ENCODE peak calls at places on chromosomes 7 and 10, in ten cellular contexts. O, W, B, P, H, F, J, E, Y and Z are unnamed samples.
A peak's percentile ranks its signal among the peaks of the same experiment; 100 is the strongest.

GRCh38 chr10:34964166-34964800 is 125.9 kb downstream of the CUL2 start:
- DNase-seq in P (no peak), B (no peak), F (peak; percentile 48), O (no peak), E (peak; percentile 60), H (no peak), W (no peak), Y (no peak), J (no peak), Z (no peak)

GRCh38 chr7:152851326-152851725 is 91.8 kb downstream of the ACTR3B start:
- DNase-seq in H (no peak), E (peak; percentile 49), W (no peak), B (no peak), J (no peak), Y (no peak), P (no peak), F (no peak), O (no peak), Z (peak; percentile 72)

GRCh38 chr7:55558962-55559920 is 13.1 kb downstream of the VOPP1 start:
- DNase-seq in P (no peak), B (no peak), J (no peak), E (no peak), F (no peak), W (no peak), O (no peak), H (no peak), Y (no peak), Z (no peak)

GRCh38 chr10:34031410-34031809 is 696.9 kb upstream of the NRP1 start:
- DNase-seq in O (no peak), F (no peak), J (no peak), Y (peak; percentile 12), H (peak; percentile 74), W (no peak), B (no peak), P (no peak), E (no peak), Z (peak; percentile 91)

GRCh38 chr7:50832744-50833143 is 50.0 kb upstream of the GRB10 start:
- DNase-seq in E (no peak), B (no peak), O (peak; percentile 31), F (no peak), H (no peak), W (no peak), P (no peak), J (no peak), Y (no peak), Z (no peak)

GRCh38 chr7:64528770-64529169 is 34.1 kb downstream of the ZNF680 start:
- DNase-seq in B (no peak), F (no peak), E (no peak), J (no peak), O (no peak), W (no peak), H (no peak), P (no peak), Y (no peak), Z (no peak)

GRCh38 chr10:101611506-101611905 is 23.4 kb downstream of the DPCD start:
- DNase-seq in B (no peak), H (no peak), O (no peak), P (no peak), Y (no peak), E (no peak), W (no peak), J (no peak), F (no peak), Z (no peak)

GRCh38 chr7:8189615-8190014 is 72.4 kb downstream of the ICA1 start:
- DNase-seq in Y (no peak), H (no peak), P (no peak), W (no peak), F (no peak), J (no peak), O (no peak), B (no peak), E (peak; percentile 33), Z (no peak)

GRCh38 chr7:6530626-6531491 is 20.4 kb downstream of the GRID2IP start:
- DNase-seq in B (peak; percentile 42), O (no peak), E (peak; percentile 89), W (no peak), F (peak; percentile 87), J (peak; percentile 63), P (no peak), Y (peak; percentile 67), H (no peak), Z (no peak)

GRCh38 chr10:120946497-120946896 is 95.3 kb downstream of the WDR11 start:
- DNase-seq in P (no peak), F (no peak), Y (no peak), J (no peak), B (no peak), E (no peak), H (no peak), W (no peak), O (no peak), Z (peak; percentile 79)

GRCh38 chr7:151796091-151796870 is 80.6 kb downstream of the PRKAG2 start:
- DNase-seq in E (no peak), H (peak; percentile 72), P (no peak), J (no peak), W (no peak), B (peak; percentile 58), F (peak; percentile 65), Y (peak; percentile 30), O (peak; percentile 55), Z (peak; percentile 96)

GRCh38 chr10:17062493-17063487 is 66.8 kb downstream of the CUBN start:
- DNase-seq in H (peak; percentile 31), B (no peak), Y (no peak), F (no peak), P (peak; percentile 92), O (peak; percentile 58), W (peak; percentile 35), E (no peak), J (no peak), Z (peak; percentile 47)

GRCh38 chr7:34175837-34176236 is 270.5 kb downstream of the BMPER start:
- DNase-seq in J (no peak), B (no peak), Y (no peak), H (no peak), W (no peak), P (no peak), O (no peak), E (no peak), F (no peak), Z (no peak)
- H3K4me3 ChIP-seq in J (no peak overlapping the region), B (no peak overlapping the region), Y (no peak overlapping the region), H (no peak overlapping the region), W (no peak overlapping the region), P (no peak overlapping the region), O (peak overlapping the region; percentile 59), E (no peak overlapping the region), F (no peak overlapping the region), Z (no peak overlapping the region)

DNA sequence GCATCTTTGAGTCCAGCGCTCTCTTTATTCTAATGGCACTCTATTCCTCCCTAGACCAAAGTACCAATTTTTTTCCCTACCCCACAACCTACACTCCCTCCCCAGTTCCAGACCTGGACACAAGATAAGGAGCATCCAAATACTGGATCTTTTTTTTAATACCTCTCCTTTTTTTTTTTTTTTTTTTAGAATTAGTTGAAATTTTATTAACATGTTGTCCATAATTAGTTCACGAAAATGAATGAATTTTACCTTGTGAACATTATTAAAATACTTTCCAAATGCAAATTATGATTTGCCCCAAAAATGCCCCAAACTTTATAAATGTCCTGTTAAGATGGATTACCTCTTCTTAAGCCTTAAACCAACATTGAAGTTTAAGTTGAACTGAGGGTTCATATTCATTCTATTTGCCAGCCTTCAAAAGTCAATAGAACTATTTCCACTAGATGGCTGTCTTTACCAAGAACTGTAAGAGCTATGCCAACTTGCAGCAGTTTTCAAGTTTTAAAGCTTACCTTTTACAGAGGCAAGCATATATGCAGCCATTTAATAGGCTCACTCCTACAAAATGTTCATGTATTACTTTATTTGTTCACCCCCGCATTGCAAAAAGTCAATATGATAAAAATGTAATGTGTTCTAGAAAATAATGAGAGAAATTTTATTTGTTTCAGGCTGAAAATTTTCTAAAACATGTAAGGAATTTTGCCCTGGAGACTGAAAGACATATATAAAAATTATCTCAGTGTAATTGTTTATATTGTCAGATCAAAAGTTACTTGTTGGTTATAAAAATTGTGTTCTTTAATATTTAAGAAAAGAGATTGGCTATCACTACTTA is 39.7 kb upstream of the TNKS2 start:
- DNase-seq in P (peak; percentile 64), B (no peak), W (no peak), J (no peak), Y (no peak), E (no peak), O (peak; percentile 31), F (no peak), H (no peak), Z (no peak)
- TF ChIP-seq CTCF in P (peak; percentile 19), B (no peak), W (peak; percentile 68), J (peak; percentile 38), Y (peak; percentile 44), E (peak; percentile 63), O (peak; percentile 83), F (peak; percentile 47), H (no peak), Z (no peak)

GRCh38 chr7:150738092-150739044 is 1.1 kb downstream of the GIMAP5 start:
- DNase-seq in Y (no peak), B (no peak), J (no peak), P (peak; percentile 80), H (no peak), W (no peak), E (no peak), F (no peak), O (no peak), Z (no peak)
- TF ChIP-seq POLR2A in Y (no peak), B (no peak), J (no peak), P (no peak), H (peak; percentile 11), W (no peak), E (no peak), F (no peak), O (no peak), Z (no peak)

GRCh38 chr7:142807855-142808460 is 37.2 kb downstream of the PRSS2 start:
- DNase-seq in B (no peak), Y (no peak), F (no peak), J (no peak), O (no peak), W (no peak), E (no peak), H (no peak), P (peak; percentile 91), Z (no peak)

GRCh38 chr7:142806957-142807356 is 36.2 kb downstream of the PRSS2 start:
- DNase-seq in B (no peak), F (no peak), W (no peak), E (no peak), H (no peak), Y (no peak), O (no peak), J (no peak), P (no peak), Z (no peak)

GRCh38 chr7:142805350-142806020 is 34.7 kb downstream of the PRSS2 start:
- DNase-seq in H (no peak), O (no peak), Y (no peak), E (no peak), J (no peak), W (no peak), P (no peak), B (no peak), F (no peak), Z (no peak)

GRCh38 chr7:142804715-142805114 is 33.9 kb downstream of the PRSS2 start:
- DNase-seq in O (no peak), F (no peak), W (no peak), B (no peak), Y (no peak), J (peak; percentile 42), E (no peak), H (no peak), P (no peak), Z (no peak)

DNA sequence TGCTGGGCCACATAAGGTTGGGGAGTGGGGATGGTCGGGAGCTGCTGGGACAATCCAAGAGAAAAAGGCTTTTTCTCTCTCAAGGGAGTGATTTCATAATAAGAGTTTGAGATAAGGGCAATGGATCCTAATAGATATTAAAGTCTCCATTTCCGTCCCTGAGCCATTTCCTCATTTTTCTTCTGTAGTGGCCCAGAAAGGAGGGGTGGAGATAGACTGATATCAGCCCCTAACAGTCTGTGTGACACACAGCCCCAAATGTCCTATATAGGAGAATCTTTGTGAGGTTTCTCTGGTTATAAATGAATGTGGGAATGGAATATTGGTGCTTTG is 35.2 kb downstream of the PRSS2 start:
- DNase-seq in Y (no peak), B (no peak), W (no peak), O (no peak), E (no peak), H (no peak), P (no peak), J (no peak), F (no peak), Z (no peak)
- H3K4me3 ChIP-seq in Y (no peak overlapping the region), B (no peak overlapping the region), W (no peak overlapping the region), O (no peak overlapping the region), E (no peak overlapping the region), H (no peak overlapping the region), P (no peak overlapping the region), J (no peak overlapping the region), F (no peak overlapping the region), Z (no peak overlapping the region)